ENCODE peak calls at places on chromosomes 16 and 17, in eight cellular contexts. One of them, this sample, is unnamed.

GRCh38 chr16:78478267-78478821 is 378.9 kb downstream of the WWOX start:
- DNase-seq in CD4-positive, CD25-positive, alpha-beta regulatory T cell: peak
- DNase-seq in HFFc6: no peak
- DNase-seq in myocyte: no peak
- DNase-seq in NCI-H524: peak
- DNase-seq in left cardiac atrium: no peak
- DNase-seq in NCI-H1436: peak
- DNase-seq in IMR-90: no peak
- DNase-seq in this sample: peak

GRCh38 chr16:31110106-31111034 is 2.2 kb downstream of the BCKDK start:
- DNase-seq in myocyte: peak
- DNase-seq in HFFc6: no peak
- DNase-seq in CD4-positive, CD25-positive, alpha-beta regulatory T cell: no peak
- DNase-seq in IMR-90: no peak
- DNase-seq in NCI-H1436: no peak
- DNase-seq in left cardiac atrium: no peak
- DNase-seq in NCI-H524: no peak
- DNase-seq in this sample: no peak

GRCh38 chr16:76176153-76176552 is 101.0 kb upstream of the CNTNAP4 start:
- DNase-seq in NCI-H524: no peak
- DNase-seq in CD4-positive, CD25-positive, alpha-beta regulatory T cell: no peak
- DNase-seq in HFFc6: no peak
- DNase-seq in IMR-90: no peak
- DNase-seq in left cardiac atrium: no peak
- DNase-seq in myocyte: no peak
- DNase-seq in NCI-H1436: no peak
- DNase-seq in this sample: no peak

GRCh38 chr17:9890124-9890523 is 14.9 kb downstream of the RCVRN start:
- DNase-seq in myocyte: no peak
- DNase-seq in HFFc6: peak
- DNase-seq in NCI-H524: peak
- DNase-seq in CD4-positive, CD25-positive, alpha-beta regulatory T cell: no peak
- DNase-seq in NCI-H1436: no peak
- DNase-seq in IMR-90: no peak
- DNase-seq in left cardiac atrium: no peak
- DNase-seq in this sample: no peak

GRCh38 chr17:40501499-40501911 is at the start of gene TNS4:
- DNase-seq in HFFc6: no peak
- DNase-seq in CD4-positive, CD25-positive, alpha-beta regulatory T cell: no peak
- DNase-seq in NCI-H1436: no peak
- DNase-seq in IMR-90: no peak
- DNase-seq in left cardiac atrium: peak
- DNase-seq in NCI-H524: no peak
- DNase-seq in myocyte: no peak
- DNase-seq in this sample: no peak

GRCh38 chr16:86505185-86505898 is 5.0 kb upstream of the FOXF1 start:
- DNase-seq in IMR-90: peak
- DNase-seq in HFFc6: no peak
- DNase-seq in NCI-H1436: no peak
- DNase-seq in NCI-H524: no peak
- DNase-seq in left cardiac atrium: no peak
- DNase-seq in CD4-positive, CD25-positive, alpha-beta regulatory T cell: no peak
- DNase-seq in myocyte: no peak
- DNase-seq in this sample: no peak

GRCh38 chr16:12729448-12729847 is 74.2 kb downstream of the CPPED1 start:
- DNase-seq in myocyte: peak
- DNase-seq in NCI-H1436: no peak
- DNase-seq in IMR-90: peak
- DNase-seq in HFFc6: peak
- DNase-seq in CD4-positive, CD25-positive, alpha-beta regulatory T cell: no peak
- DNase-seq in left cardiac atrium: no peak
- DNase-seq in NCI-H524: no peak
- DNase-seq in this sample: no peak

GRCh38 chr17:63185420-63185819 is 219.4 kb downstream of the TANC2 start:
- DNase-seq in NCI-H1436: no peak
- DNase-seq in left cardiac atrium: no peak
- DNase-seq in HFFc6: peak
- DNase-seq in NCI-H524: peak
- DNase-seq in myocyte: no peak
- DNase-seq in IMR-90: no peak
- DNase-seq in CD4-positive, CD25-positive, alpha-beta regulatory T cell: no peak
- DNase-seq in this sample: no peak

GRCh38 chr17:17814162-17815061 is 22.4 kb downstream of the SREBF1 start:
- DNase-seq in HFFc6: no peak
- DNase-seq in myocyte: no peak
- DNase-seq in NCI-H1436: no peak
- DNase-seq in NCI-H524: peak
- DNase-seq in CD4-positive, CD25-positive, alpha-beta regulatory T cell: no peak
- DNase-seq in left cardiac atrium: no peak
- DNase-seq in IMR-90: no peak
- DNase-seq in this sample: no peak

GRCh38 chr16:47578573-47578972 is 117.4 kb downstream of the PHKB start:
- DNase-seq in HFFc6: peak
- DNase-seq in left cardiac atrium: no peak
- DNase-seq in CD4-positive, CD25-positive, alpha-beta regulatory T cell: no peak
- DNase-seq in IMR-90: peak
- DNase-seq in NCI-H1436: no peak
- DNase-seq in myocyte: no peak
- DNase-seq in NCI-H524: no peak
- DNase-seq in this sample: no peak

GRCh38 chr17:61216066-61216465 is 183.6 kb upstream of the TBX2 start:
- DNase-seq in NCI-H1436: no peak
- DNase-seq in NCI-H524: peak
- DNase-seq in IMR-90: no peak
- DNase-seq in HFFc6: no peak
- DNase-seq in left cardiac atrium: no peak
- DNase-seq in CD4-positive, CD25-positive, alpha-beta regulatory T cell: no peak
- DNase-seq in myocyte: no peak
- DNase-seq in this sample: no peak

GRCh38 chr17:246226-246625 is 64.8 kb upstream of the DOC2B start:
- DNase-seq in NCI-H524: no peak
- DNase-seq in left cardiac atrium: peak
- DNase-seq in CD4-positive, CD25-positive, alpha-beta regulatory T cell: no peak
- DNase-seq in NCI-H1436: no peak
- DNase-seq in IMR-90: no peak
- DNase-seq in myocyte: no peak
- DNase-seq in HFFc6: no peak
- DNase-seq in this sample: no peak

GRCh38 chr17:27345141-27345904 is 51.4 kb downstream of the WSB1 start:
- DNase-seq in IMR-90: peak
- DNase-seq in HFFc6: no peak
- DNase-seq in NCI-H1436: peak
- DNase-seq in NCI-H524: no peak
- DNase-seq in CD4-positive, CD25-positive, alpha-beta regulatory T cell: no peak
- DNase-seq in left cardiac atrium: no peak
- DNase-seq in myocyte: no peak
- DNase-seq in this sample: no peak

GRCh38 chr16:79772028-79772427 is 171.5 kb upstream of the MAF start:
- DNase-seq in CD4-positive, CD25-positive, alpha-beta regulatory T cell: no peak
- DNase-seq in left cardiac atrium: no peak
- DNase-seq in IMR-90: no peak
- DNase-seq in myocyte: no peak
- DNase-seq in NCI-H1436: no peak
- DNase-seq in HFFc6: no peak
- DNase-seq in NCI-H524: no peak
- DNase-seq in this sample: no peak

GRCh38 chr17:77382966-77383612 is 242.3 kb downstream of the SEC14L1 start:
- DNase-seq in NCI-H1436: no peak
- DNase-seq in CD4-positive, CD25-positive, alpha-beta regulatory T cell: no peak
- DNase-seq in HFFc6: no peak
- DNase-seq in myocyte: peak
- DNase-seq in IMR-90: peak
- DNase-seq in left cardiac atrium: no peak
- DNase-seq in NCI-H524: no peak
- DNase-seq in this sample: no peak

GRCh38 chr16:528111-529011 is 849 bp downstream of the CAPN15 start:
- DNase-seq in left cardiac atrium: peak
- DNase-seq in CD4-positive, CD25-positive, alpha-beta regulatory T cell: peak
- DNase-seq in NCI-H524: peak
- DNase-seq in NCI-H1436: no peak
- DNase-seq in IMR-90: peak
- DNase-seq in HFFc6: peak
- DNase-seq in myocyte: peak
- DNase-seq in this sample: no peak

GRCh38 chr17:78241277-78242023 is 10.0 kb downstream of the TMEM235 start:
- DNase-seq in NCI-H524: peak
- DNase-seq in left cardiac atrium: no peak
- DNase-seq in HFFc6: peak
- DNase-seq in IMR-90: peak
- DNase-seq in myocyte: peak
- DNase-seq in NCI-H1436: peak
- DNase-seq in CD4-positive, CD25-positive, alpha-beta regulatory T cell: no peak
- DNase-seq in this sample: no peak

GRCh38 chr17:38572665-38573365 is 32.9 kb downstream of the SRCIN1 start:
- DNase-seq in IMR-90: no peak
- DNase-seq in NCI-H1436: peak
- DNase-seq in left cardiac atrium: no peak
- DNase-seq in myocyte: peak
- DNase-seq in CD4-positive, CD25-positive, alpha-beta regulatory T cell: no peak
- DNase-seq in HFFc6: no peak
- DNase-seq in NCI-H524: peak
- DNase-seq in this sample: peak

This sample was measured in NCI-H1092 treated with DMSO at 0.1 percent for 48 hours.